ENCODE peak calls at places on chromosomes 1 and 21, in six cellular contexts. P is fibroblast of lung, O is colonic mucosa, E is endodermal cell, Q is neuronal stem cell, J is GM12878. D is an unnamed sample. For H3K4me1, the result is how much of the 10 kb centered on the place peaks cover.

GRCh38 chr1:78728359-78728758 is 78.7 kb downstream of the IFI44 start:
- DNase-seq in P (no peak), O (no peak), E (no peak), Q (no peak), J (no peak), D (no peak)

GRCh38 chr1:98005326-98006010 is 84.6 kb upstream of the DPYD start:
- DNase-seq in P (no peak), O (no peak), E (no peak), Q (no peak), J (no peak), D (no peak)

GRCh38 chr1:17307946-17308345 is at the start of gene PADI4:
- DNase-seq in P (no peak), O (no peak), E (no peak), Q (no peak), J (no peak), D (no peak)

GRCh38 chr1:112264553-112264952 is 131.5 kb upstream of the CTTNBP2NL start:
- DNase-seq in P (peak), O (no peak), E (no peak), Q (no peak), J (no peak), D (no peak)

GRCh38 chr1:184376359-184376758 is 10.5 kb upstream of the C1orf21 start:
- DNase-seq in P (no peak), O (no peak), E (no peak), Q (no peak), J (no peak), D (no peak)

GRCh38 chr21:17903029-17903806 is 84.1 kb upstream of the C21orf91 start:
- DNase-seq in P (peak), O (no peak), E (peak), Q (no peak), J (no peak), D (no peak)

GRCh38 chr1:227218870-227219578 is 99.3 kb downstream of the CDC42BPA start:
- DNase-seq in P (no peak), O (peak), E (no peak), Q (no peak), J (no peak), D (peak)

GRCh38 chr1:107794571-107794970 is 170.4 kb downstream of the VAV3 start:
- DNase-seq in P (no peak), O (no peak), E (no peak), Q (no peak), J (no peak), D (no peak)

GRCh38 chr1:216447898-216448568 is 24.8 kb upstream of the USH2A start:
- DNase-seq in P (no peak), O (no peak), E (no peak), Q (no peak), J (no peak), D (no peak)

GRCh38 chr21:27681841-27682240 is 715.0 kb upstream of the ADAMTS5 start:
- DNase-seq in P (peak), O (no peak), E (no peak), Q (no peak), J (no peak), D (no peak)

GRCh38 chr1:198417041-198417440 is 123.4 kb downstream of the ATP6V1G3 start:
- DNase-seq in P (peak), O (no peak), E (no peak), Q (no peak), J (no peak), D (no peak)

GRCh38 chr1:161374373-161374772 is 6.7 kb upstream of the CFAP126 start:
- DNase-seq in P (peak), O (no peak), E (no peak), Q (no peak), J (no peak), D (no peak)

GRCh38 chr1:41496080-41497055 is 11.9 kb upstream of the EDN2 start:
- DNase-seq in P (peak), O (peak), E (peak), Q (peak), J (no peak), D (peak)

GRCh38 chr1:37661401-37661800 is 26.7 kb upstream of the RSPO1 start:
- DNase-seq in P (no peak), O (no peak), E (no peak), Q (no peak), J (no peak), D (peak)

GRCh38 chr1:230426246-230427101 is at the start of gene PGBD5:
- DNase-seq in P (peak), O (peak), E (peak), Q (peak), J (no peak), D (peak)

GRCh38 chr1:55955237-55955636 is 624.1 kb downstream of the PLPP3 start:
- DNase-seq in P (peak), O (no peak), E (no peak), Q (no peak), J (no peak), D (no peak)

GRCh38 chr1:69567847-69568434 is at the start of gene LRRC7:
- DNase-seq in P (no peak), O (no peak), E (peak), Q (peak), J (no peak), D (peak)

GRCh38 chr1:11320153-11320936 is 47.3 kb downstream of the UBIAD1 start:
- DNase-seq in P (no peak), O (peak), E (peak), Q (no peak), J (no peak), D (no peak)

GRCh38 chr1:221574529-221574928 is 167.4 kb downstream of the DUSP10 start:
- DNase-seq in P (peak), O (no peak), E (no peak), Q (no peak), J (no peak), D (no peak)

GRCh38 chr1:203627819-203628184 is 1.2 kb downstream of the ATP2B4 start:
- DNase-seq in P (peak), O (peak), E (peak), Q (no peak), J (no peak), D (peak)

DNA sequence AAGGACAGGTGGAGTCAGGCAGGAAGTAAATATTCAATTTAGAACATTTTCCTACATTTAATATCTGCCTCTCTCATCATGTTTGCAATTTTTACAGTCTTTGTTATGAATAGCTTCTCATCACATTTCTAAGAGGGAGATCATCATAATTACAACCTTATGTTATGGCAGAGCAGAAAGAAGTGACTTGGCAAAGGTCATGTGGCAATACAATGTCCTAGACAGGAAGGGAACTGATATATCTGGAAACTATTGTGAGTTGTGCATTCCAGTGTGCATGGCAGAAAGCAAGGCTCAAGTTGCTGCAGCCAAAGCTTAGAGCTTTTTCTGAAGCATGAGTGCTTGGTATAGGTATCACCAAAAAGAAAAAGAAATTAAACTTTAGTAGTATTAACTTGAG is 43.8 kb upstream of the PRRX1 start:
- DNase-seq in P (no peak), O (no peak), E (no peak), Q (no peak), J (no peak), D (no peak)
- H3K9ac ChIP-seq in P (no peak), O (no peak), E (no peak), Q (no peak), J (no peak), D (no peak)

DNA sequence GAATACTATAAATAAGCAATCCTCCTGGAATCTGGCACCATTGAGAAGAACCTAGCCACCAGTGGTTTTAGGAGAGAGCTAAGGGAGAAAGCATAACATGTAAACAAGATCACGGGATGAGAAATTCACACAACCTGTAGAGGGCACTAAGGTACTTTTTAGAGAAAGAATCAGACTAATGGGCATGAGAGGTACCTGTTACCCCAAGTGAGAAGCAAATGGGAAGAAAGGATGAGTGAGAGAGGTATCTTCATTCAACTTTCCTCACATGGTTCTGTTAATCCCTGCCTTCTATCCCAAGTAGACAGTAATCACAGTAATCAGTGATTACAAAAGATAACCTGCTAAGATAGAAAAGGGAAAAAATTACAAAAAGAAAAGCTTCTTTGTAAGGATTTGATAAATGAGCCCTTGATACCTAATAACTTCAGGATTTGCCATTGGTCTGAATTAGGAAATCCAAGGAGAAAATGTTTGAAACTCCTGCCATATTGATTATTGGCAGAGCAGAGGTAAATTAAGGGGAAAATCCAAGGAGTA is 251.1 kb upstream of the ADGRL2 start:
- DNase-seq in P (peak), O (no peak), E (no peak), Q (no peak), J (peak), D (no peak)
- H3K4me1 ChIP-seq in P (under half), O (under half), E (under half), Q (under half), J (under half), D (under half)

GRCh38 chr1:45243476-45244343 is 37.3 kb upstream of the ZSWIM5 start:
- DNase-seq in P (no peak), O (no peak), E (no peak), Q (no peak), J (no peak), D (no peak)
- H3K9ac ChIP-seq in P (no peak), O (no peak), E (no peak), Q (no peak), J (no peak), D (no peak)

GRCh38 chr1:27885620-27886352 is 13.4 kb downstream of the THEMIS2 start:
- DNase-seq in P (no peak), O (no peak), E (no peak), Q (no peak), J (no peak), D (no peak)

GRCh38 chr1:27887215-27888035 is 15.1 kb downstream of the THEMIS2 start:
- DNase-seq in P (no peak), O (no peak), E (no peak), Q (no peak), J (peak), D (no peak)

GRCh38 chr1:27886744-27887143 is 14.4 kb downstream of the THEMIS2 start:
- DNase-seq in P (no peak), O (no peak), E (no peak), Q (no peak), J (no peak), D (no peak)

GRCh38 chr1:27885114-27885528 is 12.8 kb downstream of the THEMIS2 start:
- DNase-seq in P (no peak), O (no peak), E (no peak), Q (no peak), J (no peak), D (no peak)

GRCh38 chr1:27886353-27886679 is 14.0 kb downstream of the THEMIS2 start:
- DNase-seq in P (no peak), O (no peak), E (no peak), Q (no peak), J (no peak), D (no peak)
- H3K4me1 ChIP-seq in P (under half), O (under half), E (under half), Q (under half), J (half or more), D (under half)

GRCh38 chr1:31780632-31781031 is 16.5 kb upstream of the ADGRB2 start:
- DNase-seq in P (no peak), O (no peak), E (no peak), Q (no peak), J (no peak), D (no peak)

GRCh38 chr1:31782766-31783410 is 18.7 kb upstream of the ADGRB2 start:
- DNase-seq in P (no peak), O (no peak), E (peak), Q (no peak), J (no peak), D (peak)

GRCh38 chr1:31782066-31782762 is 18.1 kb upstream of the ADGRB2 start:
- DNase-seq in P (no peak), O (no peak), E (no peak), Q (no peak), J (no peak), D (peak)

GRCh38 chr1:31779687-31780086 is 15.5 kb upstream of the ADGRB2 start:
- DNase-seq in P (no peak), O (no peak), E (no peak), Q (no peak), J (no peak), D (no peak)

DNA sequence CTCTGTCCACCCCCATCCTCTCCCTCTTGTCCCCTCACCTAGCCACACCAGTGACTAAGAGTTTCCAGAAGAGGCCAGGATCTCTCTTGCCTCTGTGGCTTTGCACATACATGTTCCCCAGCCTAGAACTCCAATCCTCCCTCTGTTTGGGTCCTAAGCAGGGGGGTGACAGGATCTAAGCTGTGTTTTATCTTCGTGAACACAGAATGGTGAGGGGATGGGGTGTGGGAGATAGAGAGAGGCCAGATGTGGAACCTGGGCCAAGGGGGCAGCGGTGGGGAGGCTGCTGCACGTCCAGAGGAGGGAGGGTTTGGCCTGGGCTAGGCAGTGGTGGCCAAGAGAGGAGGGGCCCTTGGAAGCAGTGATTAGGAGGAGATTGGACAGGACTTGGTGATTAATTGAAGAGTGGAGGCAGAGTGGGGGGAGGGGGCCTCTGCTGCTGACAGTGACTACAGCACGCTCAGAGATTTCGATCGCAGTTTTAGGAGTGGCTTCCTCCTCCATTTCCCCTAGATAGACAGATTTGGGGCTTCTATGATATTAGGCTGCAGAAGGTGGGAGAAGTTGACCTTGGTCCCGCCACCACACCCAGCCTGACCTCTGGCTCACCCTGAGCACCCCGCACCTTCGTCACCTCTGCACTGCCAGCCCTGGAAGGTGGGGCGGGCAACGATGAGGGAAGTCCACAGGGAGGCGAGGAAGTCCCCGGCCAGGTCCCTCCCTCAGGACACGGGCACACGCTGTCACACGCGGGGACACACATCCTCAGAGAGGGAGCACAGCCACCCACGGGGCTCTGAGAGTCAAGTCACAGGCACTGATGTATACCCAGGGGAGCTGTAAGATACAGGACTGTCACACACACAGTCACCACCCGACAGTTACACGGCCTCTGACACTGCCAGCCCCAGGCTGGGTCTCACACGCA is 17.3 kb upstream of the ADGRB2 start:
- DNase-seq in P (no peak), O (no peak), E (no peak), Q (no peak), J (no peak), D (peak)
- H3K9ac ChIP-seq in P (no peak), O (no peak), E (no peak), Q (no peak), J (no peak), D (no peak)

GRCh38 chr21:15054089-15054488 is 10.7 kb downstream of the NRIP1 start:
- DNase-seq in P (no peak), O (no peak), E (no peak), Q (no peak), J (no peak), D (no peak)
- H3K4me1 ChIP-seq in P (under half), O (under half), E (under half), Q (under half), J (under half), D (under half)